ENCODE peak calls at places on chromosomes 12 and 14, in six cellular contexts. M is GM06990, C is left lung, O is breast epithelium, P is endodermal cell, G is endothelial cell of umbilical vein. D is an unnamed sample.
A peak's percentile ranks its signal among the peaks of the same experiment; 100 is the strongest.

GRCh38 chr12:116454950-116455447 is 104.2 kb upstream of the MAP1LC3B2 start:
- DNase-seq in G (peak; percentile 83), P (peak; percentile 70), O (no peak), M (no peak), C (no peak), D (no peak)

GRCh38 chr12:116459921-116460666 is 99.1 kb upstream of the MAP1LC3B2 start:
- DNase-seq in C (no peak), P (no peak), G (no peak), M (no peak), O (no peak), D (no peak)

GRCh38 chr14:61145903-61146411 is 135.2 kb downstream of the TMEM30B start:
- DNase-seq in P (no peak), C (no peak), M (no peak), G (no peak), O (no peak), D (no peak)

GRCh38 chr12:50195832-50196231 is 28.7 kb upstream of the CERS5 start:
- DNase-seq in G (no peak), P (no peak), C (no peak), M (no peak), O (no peak), D (no peak)

GRCh38 chr14:53411110-53411509 is 258.0 kb upstream of the DDHD1 start:
- DNase-seq in P (no peak), G (no peak), M (no peak), O (no peak), C (peak; percentile 21), D (no peak)

GRCh38 chr12:116060765-116061164 is 216.7 kb downstream of the MED13L start:
- DNase-seq in P (no peak), O (no peak), C (no peak), G (no peak), M (peak; percentile 60), D (peak; percentile 59)

GRCh38 chr12:96248532-96248931 is 54.4 kb downstream of the ELK3 start:
- DNase-seq in M (no peak), P (peak; percentile 34), G (no peak), O (no peak), C (no peak), D (no peak)

GRCh38 chr12:41288188-41288811 is 100.2 kb downstream of the PDZRN4 start:
- DNase-seq in P (no peak), M (no peak), O (no peak), G (no peak), C (no peak), D (no peak)

GRCh38 chr12:49954863-49955830 is 4.6 kb downstream of the AQP2 start:
- DNase-seq in C (no peak), P (peak; percentile 81), M (no peak), O (no peak), G (no peak), D (no peak)

GRCh38 chr12:95784886-95785285 is 5.7 kb downstream of the NTN4 start:
- DNase-seq in M (no peak), C (no peak), O (no peak), P (no peak), G (no peak), D (no peak)

GRCh38 chr12:131613678-131614077 is 97.2 kb upstream of the SFSWAP start:
- DNase-seq in G (no peak), P (no peak), O (no peak), M (no peak), C (no peak), D (no peak)

GRCh38 chr14:23361763-23362162 is 3.2 kb downstream of the EFS start:
- DNase-seq in O (no peak), P (no peak), C (no peak), G (no peak), M (no peak), D (no peak)

DNA sequence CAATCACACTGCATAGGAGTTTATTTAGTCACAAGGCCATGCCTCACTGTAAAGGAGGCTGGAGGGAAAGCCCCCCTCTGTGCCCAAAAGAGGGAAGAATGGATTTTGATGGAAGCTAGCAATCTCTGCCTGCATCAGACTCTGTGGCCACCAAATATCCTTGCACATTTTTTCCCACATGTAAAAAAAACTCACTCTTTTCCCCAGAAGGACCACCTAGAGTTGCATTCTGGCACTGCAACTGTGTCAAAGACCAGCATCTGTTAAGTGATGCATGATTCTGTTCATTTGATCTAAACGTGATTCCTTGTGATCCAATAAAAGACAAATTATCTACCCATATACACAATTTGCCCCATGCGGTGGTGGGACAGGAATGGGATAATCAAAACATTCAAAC is 8.0 kb downstream of the RHOJ start:
- DNase-seq in O (no peak), G (no peak), P (no peak), C (no peak), M (no peak), D (no peak)
- TF ChIP-seq CTCF in O (no peak), G (peak; percentile 14), P (peak; percentile 71), C (no peak), M (no peak), D (no peak)

DNA sequence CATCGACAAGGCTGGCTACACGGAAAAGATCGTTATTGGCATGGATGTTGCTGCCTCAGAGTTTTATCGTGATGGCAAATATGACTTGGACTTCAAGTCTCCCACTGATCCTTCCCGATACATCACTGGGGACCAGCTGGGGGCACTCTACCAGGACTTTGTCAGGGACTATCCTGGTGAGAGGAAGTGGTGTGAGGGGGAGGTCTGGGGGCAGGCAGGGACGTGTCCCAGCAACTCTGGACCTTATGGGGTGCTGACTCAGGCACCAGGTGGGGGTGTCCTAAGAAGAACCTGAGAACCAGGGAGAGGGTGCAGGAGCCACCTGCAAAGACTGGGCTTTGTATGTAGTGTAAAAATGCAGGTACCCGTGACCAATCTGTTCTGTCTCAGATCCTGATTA is 5.2 kb downstream of the ENO2 start:
- DNase-seq in M (no peak), O (no peak), G (no peak), P (peak; percentile 61), C (no peak), D (no peak)
- TF ChIP-seq CTCF in M (peak; percentile 10), O (no peak), G (no peak), P (peak; percentile 47), C (no peak), D (no peak)

GRCh38 chr14:105161314-105161713 is 7.3 kb downstream of the JAG2 start:
- DNase-seq in M (no peak), G (no peak), O (no peak), C (no peak), P (no peak), D (no peak)

GRCh38 chr14:105158804-105159203 is 9.8 kb downstream of the JAG2 start:
- DNase-seq in C (no peak), G (no peak), O (no peak), M (no peak), P (no peak), D (no peak)

GRCh38 chr14:105157872-105158271 is 10.7 kb downstream of the JAG2 start:
- DNase-seq in P (no peak), M (no peak), G (no peak), C (no peak), O (no peak), D (no peak)

GRCh38 chr14:105161964-105162363 is 6.6 kb downstream of the JAG2 start:
- DNase-seq in M (no peak), P (no peak), G (no peak), C (no peak), O (no peak), D (no peak)

GRCh38 chr14:105159344-105159743 is 9.2 kb downstream of the JAG2 start:
- DNase-seq in C (no peak), P (no peak), G (no peak), M (no peak), O (no peak), D (no peak)
- TF ChIP-seq CTCF in C (no peak), P (no peak), G (no peak), M (no peak), O (no peak), D (no peak)

GRCh38 chr14:34766060-34766459 is 51.7 kb upstream of the CFL2 start:
- DNase-seq in M (no peak), O (no peak), G (no peak), C (no peak), P (no peak), D (no peak)
- TF ChIP-seq CTCF in M (peak; percentile 14), O (no peak), G (no peak), C (no peak), P (peak; percentile 50), D (no peak)

GRCh38 chr12:123268850-123269249 is 2.8 kb downstream of the CDK2AP1 start:
- DNase-seq in M (no peak), G (no peak), P (peak; percentile 58), O (no peak), C (no peak), D (no peak)

GRCh38 chr12:123269980-123270379 is 1.7 kb downstream of the CDK2AP1 start:
- DNase-seq in P (no peak), O (no peak), C (no peak), M (no peak), G (peak; percentile 16), D (peak; percentile 48)

GRCh38 chr12:123267991-123268843 is 3.4 kb downstream of the CDK2AP1 start:
- DNase-seq in M (no peak), O (no peak), P (peak; percentile 59), G (peak; percentile 39), C (peak; percentile 78), D (no peak)

GRCh38 chr12:123270380-123271181 is 1.1 kb downstream of the CDK2AP1 start:
- DNase-seq in M (peak; percentile 46), O (no peak), G (no peak), C (peak; percentile 82), P (peak; percentile 87), D (peak; percentile 34)

GRCh38 chr12:123269395-123269892 is 2.2 kb downstream of the CDK2AP1 start:
- DNase-seq in M (peak; percentile 65), O (peak; percentile 71), C (peak; percentile 87), G (peak; percentile 52), P (peak; percentile 92), D (peak; percentile 58)
- TF ChIP-seq CTCF in M (peak; percentile 21), O (no peak), C (no peak), G (peak; percentile 4), P (peak; percentile 44), D (no peak)